ENCODE peak calls at places on chromosome 10, in ten cellular contexts. Z is GM23338, X is Panc1, W is sigmoid colon, R is SK-N-SH, J is spleen, T is stomach, B is HCT116, E is transverse colon, G is breast epithelium. U is an unnamed sample. For H3K4me1, the result is how much of the 10 kb centered on the place peaks cover.

GRCh38 chr10:123553810-123554430 is 112.2 kb upstream of the GPR26 start:
- DNase-seq in E (no peak), J (no peak), G (no peak), R (no peak), T (no peak), Z (no peak), W (no peak), X (no peak), B (no peak), U (no peak)

GRCh38 chr10:103921750-103922195 is 3.8 kb upstream of the STN1 start:
- DNase-seq in B (peak), R (no peak), Z (peak), E (peak), X (no peak), W (no peak), J (no peak), G (no peak), T (peak), U (no peak)

GRCh38 chr10:51092402-51092801 is 18.1 kb downstream of the PRKG1 start:
- DNase-seq in G (no peak), E (peak), T (peak), B (no peak), Z (no peak), X (no peak), W (peak), R (no peak), J (no peak), U (peak)

GRCh38 chr10:97184971-97185325 is 811 bp downstream of the SLIT1 start:
- DNase-seq in Z (peak), R (no peak), E (no peak), W (no peak), T (no peak), J (peak), B (no peak), X (no peak), G (no peak), U (no peak)

GRCh38 chr10:70711177-70711576 is 38.9 kb downstream of the ADAMTS14 start:
- DNase-seq in Z (no peak), W (no peak), X (no peak), T (no peak), G (no peak), J (no peak), E (no peak), B (no peak), R (no peak), U (no peak)

GRCh38 chr10:102660891-102661613 is 16.8 kb downstream of the TRIM8 start:
- DNase-seq in T (peak), Z (no peak), X (no peak), W (peak), G (no peak), R (peak), B (no peak), J (peak), E (peak), U (no peak)

GRCh38 chr10:46555713-46556514 is 544 bp downstream of the GPRIN2 start:
- DNase-seq in W (peak), B (no peak), G (peak), X (no peak), Z (peak), E (peak), J (peak), T (peak), R (no peak), U (peak)

GRCh38 chr10:42827201-42827600 is 44.6 kb downstream of the BMS1 start:
- DNase-seq in B (no peak), G (no peak), J (no peak), X (no peak), T (no peak), E (no peak), W (no peak), R (peak), Z (peak), U (no peak)

GRCh38 chr10:102384606-102385429 is 10.7 kb upstream of the NFKB2 start:
- DNase-seq in J (peak), W (no peak), T (peak), G (no peak), B (no peak), X (no peak), E (no peak), R (no peak), Z (no peak), U (no peak)

GRCh38 chr10:16891375-16892313 is 74.4 kb upstream of the RSU1 start:
- DNase-seq in E (peak), X (peak), G (no peak), R (peak), Z (peak), W (peak), B (peak), J (peak), T (peak), U (no peak)

GRCh38 chr10:118447478-118447877 is 105.4 kb upstream of the FAM204A start:
- DNase-seq in E (peak), T (no peak), W (peak), Z (no peak), X (no peak), G (no peak), J (no peak), B (no peak), R (peak), U (peak)

GRCh38 chr10:88042162-88043100 is 179.0 kb downstream of the PTEN start:
- DNase-seq in G (no peak), R (peak), E (no peak), X (no peak), B (no peak), J (no peak), W (peak), T (peak), Z (peak), U (peak)

GRCh38 chr10:117366741-117367140 is 8.5 kb downstream of the PDZD8 start:
- DNase-seq in E (no peak), W (no peak), B (no peak), J (no peak), Z (no peak), X (no peak), R (no peak), T (no peak), G (no peak), U (no peak)

GRCh38 chr10:1737222-1738061 is at the start of gene ADARB2:
- DNase-seq in T (peak), G (no peak), X (no peak), W (no peak), J (no peak), Z (peak), B (no peak), R (peak), E (no peak), U (peak)

GRCh38 chr10:100742936-100743335 is 2.4 kb upstream of the PAX2 start:
- DNase-seq in W (peak), J (no peak), G (no peak), Z (no peak), X (no peak), R (no peak), T (no peak), E (no peak), B (no peak), U (no peak)

GRCh38 chr10:34217524-34217923 is 597.6 kb downstream of the PARD3 start:
- DNase-seq in R (no peak), T (no peak), B (no peak), X (no peak), W (no peak), G (no peak), E (no peak), Z (no peak), J (no peak), U (no peak)

GRCh38 chr10:34219860-34220518 is 595.1 kb downstream of the PARD3 start:
- DNase-seq in B (no peak), R (no peak), J (no peak), X (no peak), T (no peak), G (no peak), W (no peak), Z (no peak), E (no peak), U (no peak)

GRCh38 chr10:34213805-34214197 is 601.3 kb downstream of the PARD3 start:
- DNase-seq in E (no peak), W (no peak), R (no peak), T (no peak), Z (no peak), X (no peak), B (no peak), J (no peak), G (no peak), U (no peak)

GRCh38 chr10:34213193-34213804 is 601.8 kb downstream of the PARD3 start:
- DNase-seq in R (no peak), X (no peak), G (no peak), J (no peak), B (no peak), E (peak), T (peak), W (no peak), Z (no peak), U (no peak)

GRCh38 chr10:34216348-34216908 is 598.7 kb downstream of the PARD3 start:
- DNase-seq in J (no peak), G (no peak), W (no peak), E (no peak), B (no peak), Z (no peak), X (no peak), T (no peak), R (peak), U (no peak)
- H3K4me1 ChIP-seq in J (under half), G (under half), W (under half), E (under half), B (under half), Z (under half), X (under half), T (under half), R (under half), U (under half)

GRCh38 chr10:29615195-29615594 is 19.6 kb downstream of the SVIL start:
- DNase-seq in W (no peak), X (no peak), T (no peak), Z (no peak), E (no peak), J (no peak), G (no peak), B (no peak), R (no peak), U (no peak)
- H3K27ac ChIP-seq in W (peak), X (no peak), T (no peak), Z (no peak), E (peak), J (no peak), G (no peak), B (no peak), R (no peak), U (no peak)

GRCh38 chr10:49615213-49615612 is 1.4 kb downstream of the CHAT start:
- DNase-seq in J (peak), R (no peak), T (no peak), B (no peak), W (peak), X (no peak), G (peak), Z (no peak), E (no peak), U (no peak)

GRCh38 chr10:49612513-49613159 is 1.2 kb upstream of the CHAT start:
- DNase-seq in Z (peak), R (no peak), G (peak), W (peak), J (peak), X (no peak), E (no peak), T (no peak), B (no peak), U (no peak)

GRCh38 chr10:49613160-49613881 is 516 bp upstream of the CHAT start:
- DNase-seq in E (no peak), B (no peak), T (no peak), W (peak), J (peak), Z (peak), G (peak), R (no peak), X (no peak), U (no peak)

GRCh38 chr10:49614242-49615198 is 683 bp downstream of the CHAT start:
- DNase-seq in W (peak), X (no peak), E (no peak), B (no peak), Z (peak), R (no peak), G (peak), J (peak), T (no peak), U (no peak)

GRCh38 chr10:49613882-49614241 is at the start of gene CHAT:
- DNase-seq in W (peak), J (peak), B (no peak), R (no peak), G (peak), Z (peak), X (no peak), E (no peak), T (no peak), U (no peak)
- TF ChIP-seq POLR2AphosphoS5 in W (no peak), J (no peak), B (no peak), R (no peak), G (no peak), Z (no peak), X (no peak), E (no peak), T (no peak), U (no peak)

DNA sequence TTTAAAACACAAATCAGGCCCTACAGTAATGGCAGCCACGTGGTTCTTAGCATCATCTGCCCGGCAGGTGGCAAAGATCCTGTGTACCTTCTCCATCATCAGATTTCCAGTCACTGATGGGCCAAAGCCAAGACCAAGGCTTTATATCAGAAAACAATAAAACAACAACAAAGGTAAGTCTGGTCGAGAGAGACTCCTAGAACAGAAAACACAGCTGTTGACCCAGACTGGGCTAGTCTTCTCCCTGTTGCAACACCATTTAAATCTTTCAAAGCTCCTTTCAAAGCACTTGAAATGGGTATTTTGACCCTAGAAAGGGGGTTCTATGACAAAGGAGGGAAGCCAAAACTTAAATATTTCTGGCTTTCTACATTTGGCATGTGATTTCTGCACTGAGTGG is 285.6 kb downstream of the IPMK start:
- DNase-seq in X (no peak), B (no peak), Z (no peak), J (no peak), W (no peak), T (no peak), R (no peak), G (no peak), E (no peak), U (no peak)
- H3K4me1 ChIP-seq in X (under half), B (under half), Z (under half), J (under half), W (under half), T (under half), R (under half), G (under half), E (under half), U (under half)

GRCh38 chr10:5890519-5890878 is 456 bp downstream of the FBH1 start:
- DNase-seq in W (peak), J (no peak), Z (peak), E (peak), G (no peak), T (no peak), B (no peak), X (no peak), R (peak), U (no peak)
- H3K27ac ChIP-seq in W (peak), J (peak), Z (peak), E (peak), G (peak), T (peak), B (peak), X (peak), R (peak), U (peak)

GRCh38 chr10:68988530-68989316 is at the start of gene KIFBP:
- DNase-seq in E (peak), R (peak), X (peak), J (peak), B (peak), G (peak), W (peak), Z (peak), T (peak), U (peak)
- TF ChIP-seq POLR2AphosphoS5 in E (peak), R (peak), X (peak), J (peak), B (peak), G (peak), W (peak), Z (peak), T (peak), U (peak)

DNA sequence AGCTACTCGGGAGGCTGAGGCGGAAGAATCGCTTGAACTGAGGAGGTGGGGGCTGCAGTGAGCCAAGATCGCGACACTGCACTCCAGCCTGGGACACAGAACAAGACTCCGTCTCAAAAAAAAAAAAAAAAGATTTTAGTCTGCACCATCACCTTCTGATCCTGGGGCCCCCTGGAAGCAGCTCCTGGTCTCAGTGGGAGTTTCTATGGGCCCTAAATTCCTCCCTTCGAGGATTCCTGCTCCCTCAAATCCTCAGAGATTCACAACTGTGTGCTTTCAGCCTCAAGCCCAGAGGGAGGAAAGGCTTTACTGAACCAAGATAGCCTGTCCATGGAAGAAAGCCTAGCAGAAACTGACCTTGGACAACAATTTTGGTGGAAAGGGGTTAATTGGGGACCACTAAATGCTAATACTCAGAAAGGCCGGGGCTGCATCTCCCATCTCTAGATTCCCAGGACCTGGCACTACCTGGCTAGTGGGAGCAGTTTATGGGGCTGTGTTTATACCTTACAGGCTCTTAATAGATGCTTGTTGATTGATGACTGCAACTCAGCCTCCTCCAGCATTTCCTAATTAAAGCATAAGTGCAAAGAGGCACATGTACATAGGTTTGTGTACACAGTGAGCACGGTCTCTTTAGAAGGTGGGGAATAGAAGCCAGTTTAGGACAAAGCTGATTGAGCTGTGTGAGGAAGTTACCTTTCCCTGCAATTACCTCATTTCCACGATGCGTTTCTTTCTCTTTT is 9.2 kb upstream of the FGFR2 start:
- DNase-seq in G (no peak), E (no peak), J (no peak), X (no peak), T (no peak), R (no peak), B (no peak), W (no peak), Z (no peak), U (no peak)
- H3K4me1 ChIP-seq in G (under half), E (under half), J (under half), X (under half), T (under half), R (under half), B (under half), W (under half), Z (under half), U (under half)

GRCh38 chr10:24207781-24208611 is 942 bp upstream of the KIAA1217 start:
- DNase-seq in G (no peak), Z (no peak), B (no peak), T (peak), X (no peak), E (peak), J (no peak), R (no peak), W (no peak), U (peak)
- H3K27ac ChIP-seq in G (peak), Z (peak), B (no peak), T (peak), X (peak), E (peak), J (peak), R (peak), W (peak), U (peak)

GRCh38 chr10:71729023-71729649 is 9.6 kb upstream of the C10orf105 start:
- DNase-seq in X (no peak), W (no peak), J (peak), E (peak), Z (no peak), R (peak), T (peak), B (no peak), G (peak), U (peak)
- TF ChIP-seq POLR2AphosphoS5 in X (no peak), W (no peak), J (peak), E (no peak), Z (no peak), R (no peak), T (no peak), B (no peak), G (no peak), U (peak)

GRCh38 chr10:74063256-74063655 is 65.3 kb downstream of the VCL start:
- DNase-seq in G (no peak), B (no peak), E (no peak), T (no peak), J (no peak), W (no peak), Z (no peak), X (no peak), R (no peak), U (no peak)

GRCh38 chr10:74072503-74072902 is 74.6 kb downstream of the VCL start:
- DNase-seq in G (no peak), Z (no peak), X (peak), W (no peak), T (no peak), R (no peak), J (no peak), E (no peak), B (peak), U (no peak)

GRCh38 chr10:74071151-74071550 is 73.2 kb downstream of the VCL start:
- DNase-seq in X (no peak), W (no peak), G (no peak), Z (peak), T (no peak), B (no peak), J (no peak), R (no peak), E (no peak), U (no peak)

GRCh38 chr10:74067373-74068370 is 69.8 kb downstream of the VCL start:
- DNase-seq in R (no peak), Z (no peak), W (no peak), E (no peak), G (no peak), J (no peak), X (no peak), T (no peak), B (no peak), U (no peak)
- H3K4me1 ChIP-seq in R (under half), Z (under half), W (under half), E (under half), G (under half), J (under half), X (under half), T (half or more), B (under half), U (under half)